ENCODE peak calls at places on chromosomes 7 and 10, in six cellular contexts. F is suprapubic skin, Y is right lobe of liver, V is left ventricle myocardium inferior, Z is NCI-H1092, X is HuH-7.5. N is an unnamed sample.

GRCh38 chr7:150524018-150524417 is 9.3 kb downstream of the GIMAP7 start:
- DNase-seq in F (no peak), Y (no peak), V (no peak), Z (no peak), X (no peak), N (no peak)

GRCh38 chr10:113446739-113447138 is 106.1 kb upstream of the HABP2 start:
- DNase-seq in F (no peak), Y (no peak), V (no peak), Z (no peak), X (no peak), N (no peak)

GRCh38 chr7:150845471-150845870 is 6.8 kb upstream of the AOC1 start:
- DNase-seq in F (no peak), Y (no peak), V (peak), Z (no peak), X (no peak), N (no peak)

GRCh38 chr7:132475037-132475668 is 101.1 kb downstream of the PLXNA4 start:
- DNase-seq in F (no peak), Y (no peak), V (no peak), Z (no peak), X (no peak), N (no peak)

GRCh38 chr10:3080608-3081007 is 13.3 kb downstream of the PFKP start:
- DNase-seq in F (no peak), Y (no peak), V (no peak), Z (peak), X (no peak), N (no peak)

GRCh38 chr7:77954773-77955562 is 156.4 kb downstream of the PHTF2 start:
- DNase-seq in F (no peak), Y (no peak), V (no peak), Z (no peak), X (no peak), N (no peak)

GRCh38 chr10:47024399-47025252 is 113.4 kb downstream of the PTPN20 start:
- DNase-seq in F (peak), Y (peak), V (peak), Z (no peak), X (peak), N (peak)

GRCh38 chr7:138645284-138645683 is 55.9 kb downstream of the SVOPL start:
- DNase-seq in F (no peak), Y (no peak), V (no peak), Z (no peak), X (peak), N (no peak)

GRCh38 chr10:33556581-33556980 is 222.1 kb upstream of the NRP1 start:
- DNase-seq in F (no peak), Y (no peak), V (no peak), Z (peak), X (no peak), N (no peak)